ENCODE peak calls at places on chromosomes 16 and 17, in six cellular contexts. X is stimulated activated CD8-positive, alpha-beta memory T cell treated with anti-CD3 and anti-CD28 coated beads, Interleukin-12 subunit alpha, Interleukin-12 subunit beta, amount 100 ng/mL, for 4 hours; A is substantia nigra; G is heart right ventricle; J is left ventricle myocardium inferior; L is trophoblast cell. F is an unnamed sample.

GRCh38 chr17:1067282-1067956 is 70.5 kb downstream of the TIMM22 start:
- DNase-seq in X (no peak), L (no peak), J (peak), A (no peak), G (peak), F (no peak)

GRCh38 chr17:4553669-4554068 is 1.5 kb downstream of the MYBBP1A start:
- DNase-seq in G (no peak), J (no peak), X (no peak), A (no peak), L (no peak), F (peak)

GRCh38 chr17:73533127-73533526 is 111.1 kb downstream of the SDK2 start:
- DNase-seq in X (no peak), L (no peak), G (peak), J (peak), A (peak), F (no peak)

GRCh38 chr16:19113577-19114358 is at the start of gene ITPRIPL2:
- DNase-seq in G (peak), J (peak), L (peak), A (peak), X (no peak), F (peak)

GRCh38 chr17:71917715-71918114 is 203.1 kb upstream of the SOX9 start:
- DNase-seq in G (no peak), A (no peak), X (no peak), J (no peak), L (no peak), F (no peak)

GRCh38 chr16:48361012-48361411 is 24.2 kb downstream of the SIAH1 start:
- DNase-seq in X (no peak), A (no peak), J (no peak), G (no peak), L (no peak), F (no peak)

GRCh38 chr17:55690105-55690508 is 32.6 kb downstream of the TMEM100 start:
- DNase-seq in G (no peak), J (no peak), L (peak), X (no peak), A (no peak), F (no peak)

GRCh38 chr17:80432961-80433550 is 18.1 kb downstream of the ENDOV start:
- DNase-seq in X (no peak), A (no peak), J (no peak), L (no peak), G (no peak), F (no peak)

GRCh38 chr17:48045270-48046001 is 2.7 kb upstream of the NFE2L1 start:
- DNase-seq in L (no peak), A (no peak), X (no peak), G (no peak), J (no peak), F (no peak)

GRCh38 chr17:56912105-56912999 is 1.5 kb downstream of the TRIM25 start:
- DNase-seq in L (peak), J (peak), A (no peak), X (no peak), G (peak), F (peak)

GRCh38 chr17:17783121-17783824 is 53.5 kb downstream of the SREBF1 start:
- DNase-seq in A (peak), J (peak), L (peak), X (peak), G (peak), F (peak)

GRCh38 chr16:86510465-86511261 is at the start of gene FOXF1:
- DNase-seq in J (no peak), G (peak), X (no peak), A (no peak), L (no peak), F (no peak)

GRCh38 chr16:26027060-26027459 is 335.3 kb downstream of the HS3ST4 start:
- DNase-seq in L (no peak), J (no peak), A (no peak), G (no peak), X (no peak), F (no peak)

GRCh38 chr17:44878627-44879221 is 20.5 kb downstream of the EFTUD2 start:
- DNase-seq in J (no peak), X (no peak), L (peak), A (no peak), G (no peak), F (peak)

GRCh38 chr17:65074778-65075250 is 18.3 kb upstream of the GNA13 start:
- DNase-seq in G (peak), J (peak), A (peak), L (no peak), X (no peak), F (peak)

GRCh38 chr17:76371656-76372628 is 12.5 kb upstream of the SPHK1 start:
- DNase-seq in X (no peak), A (no peak), G (peak), J (no peak), L (peak), F (no peak)

GRCh38 chr16:35690413-35690812 is 2231.0 kb downstream of the TP53TG3F start:
- DNase-seq in X (no peak), L (no peak), G (no peak), J (no peak), A (no peak), F (no peak)

GRCh38 chr17:27623578-27623977 is 7.4 kb upstream of the LGALS9 start:
- DNase-seq in G (no peak), L (no peak), A (no peak), X (no peak), J (peak), F (no peak)

GRCh38 chr16:83928341-83929055 is 24.5 kb upstream of the OSGIN1 start:
- DNase-seq in A (no peak), L (peak), J (no peak), X (no peak), G (no peak), F (no peak)

GRCh38 chr16:13866073-13866472 is 53.9 kb upstream of the ERCC4 start:
- DNase-seq in A (peak), G (peak), X (no peak), J (peak), L (peak), F (peak)

GRCh38 chr17:80477647-80478478 is 1.5 kb upstream of the NPTX1 start:
- DNase-seq in J (no peak), X (no peak), L (peak), G (no peak), A (no peak), F (peak)

GRCh38 chr17:14616508-14616907 is 315.6 kb downstream of the HS3ST3B1 start:
- DNase-seq in G (no peak), X (no peak), J (no peak), L (no peak), A (no peak), F (no peak)

GRCh38 chr17:57408064-57408811 is 151.9 kb downstream of the MSI2 start:
- DNase-seq in J (no peak), G (no peak), L (no peak), A (no peak), X (no peak), F (no peak)

GRCh38 chr17:57927048-57927723 is 28.0 kb downstream of the CUEDC1 start:
- DNase-seq in G (no peak), X (no peak), J (peak), A (peak), L (no peak), F (no peak)

GRCh38 chr16:17777461-17777863 is 306.7 kb upstream of the XYLT1 start:
- DNase-seq in A (no peak), X (no peak), J (no peak), L (peak), G (no peak), F (no peak)

GRCh38 chr17:79668344-79669250 is 57.7 kb upstream of the RBFOX3 start:
- DNase-seq in A (no peak), G (no peak), J (peak), X (no peak), L (no peak), F (no peak)